ENCODE peak calls at places on chromosome 6, in ten cellular contexts. One of them, this sample, is unnamed.

GRCh38 chr6:52362443-52363221 is 681 bp downstream of the PAQR8 start:
- DNase-seq in AG04449: no peak
- DNase-seq in A673: peak; percentile 32
- DNase-seq in cardiac fibroblast: peak; percentile 8
- DNase-seq in AG10803: no peak
- DNase-seq in astrocyte of the cerebellum: no peak
- DNase-seq in psoas muscle: peak; percentile 54
- DNase-seq in HFF-Myc: no peak
- DNase-seq in OCI-LY7: peak; percentile 55
- DNase-seq in esophagus muscularis mucosa: no peak
- DNase-seq in this sample: no peak

GRCh38 chr6:157229733-157230132 is 93.6 kb downstream of the TMEM242 start:
- DNase-seq in psoas muscle: no peak
- DNase-seq in AG10803: no peak
- DNase-seq in cardiac fibroblast: no peak
- DNase-seq in OCI-LY7: peak; percentile 50
- DNase-seq in astrocyte of the cerebellum: no peak
- DNase-seq in AG04449: no peak
- DNase-seq in esophagus muscularis mucosa: no peak
- DNase-seq in A673: no peak
- DNase-seq in HFF-Myc: no peak
- DNase-seq in this sample: no peak

GRCh38 chr6:80488190-80488589 is 381.7 kb downstream of the BCKDHB start:
- DNase-seq in AG10803: no peak
- DNase-seq in esophagus muscularis mucosa: no peak
- DNase-seq in astrocyte of the cerebellum: no peak
- DNase-seq in psoas muscle: no peak
- DNase-seq in A673: peak; percentile 10
- DNase-seq in OCI-LY7: no peak
- DNase-seq in cardiac fibroblast: no peak
- DNase-seq in AG04449: no peak
- DNase-seq in HFF-Myc: no peak
- DNase-seq in this sample: no peak

GRCh38 chr6:1593286-1593957 is 16.3 kb upstream of the FOXC1 start:
- DNase-seq in AG10803: no peak
- DNase-seq in astrocyte of the cerebellum: no peak
- DNase-seq in cardiac fibroblast: no peak
- DNase-seq in OCI-LY7: no peak
- DNase-seq in psoas muscle: no peak
- DNase-seq in esophagus muscularis mucosa: no peak
- DNase-seq in AG04449: no peak
- DNase-seq in A673: no peak
- DNase-seq in HFF-Myc: no peak
- DNase-seq in this sample: no peak

GRCh38 chr6:46808806-46809205 is 15.6 kb downstream of the MEP1A start:
- DNase-seq in psoas muscle: no peak
- DNase-seq in astrocyte of the cerebellum: no peak
- DNase-seq in AG04449: no peak
- DNase-seq in HFF-Myc: no peak
- DNase-seq in esophagus muscularis mucosa: no peak
- DNase-seq in AG10803: no peak
- DNase-seq in A673: no peak
- DNase-seq in OCI-LY7: no peak
- DNase-seq in cardiac fibroblast: no peak
- DNase-seq in this sample: no peak

GRCh38 chr6:117253785-117254184 is 11.6 kb upstream of the VGLL2 start:
- DNase-seq in astrocyte of the cerebellum: no peak
- DNase-seq in OCI-LY7: no peak
- DNase-seq in AG04449: no peak
- DNase-seq in AG10803: no peak
- DNase-seq in HFF-Myc: no peak
- DNase-seq in psoas muscle: no peak
- DNase-seq in cardiac fibroblast: no peak
- DNase-seq in esophagus muscularis mucosa: no peak
- DNase-seq in A673: no peak
- DNase-seq in this sample: no peak

GRCh38 chr6:89640804-89641203 is 2.3 kb upstream of the LYRM2 start:
- DNase-seq in esophagus muscularis mucosa: no peak
- DNase-seq in OCI-LY7: no peak
- DNase-seq in HFF-Myc: peak; percentile 6
- DNase-seq in psoas muscle: no peak
- DNase-seq in cardiac fibroblast: peak; percentile 2
- DNase-seq in A673: no peak
- DNase-seq in AG04449: peak; percentile 59
- DNase-seq in astrocyte of the cerebellum: no peak
- DNase-seq in AG10803: peak; percentile 40
- DNase-seq in this sample: peak; percentile 17

GRCh38 chr6:108518714-108519576 is 41.8 kb upstream of the FOXO3 start:
- DNase-seq in esophagus muscularis mucosa: no peak
- DNase-seq in AG04449: no peak
- DNase-seq in A673: peak; percentile 61
- DNase-seq in OCI-LY7: peak; percentile 43
- DNase-seq in psoas muscle: no peak
- DNase-seq in HFF-Myc: peak; percentile 26
- DNase-seq in AG10803: peak; percentile 23
- DNase-seq in cardiac fibroblast: peak; percentile 39
- DNase-seq in astrocyte of the cerebellum: no peak
- DNase-seq in this sample: peak; percentile 59

GRCh38 chr6:152314483-152314832 is 322.7 kb downstream of the SYNE1 start:
- DNase-seq in AG04449: no peak
- DNase-seq in astrocyte of the cerebellum: no peak
- DNase-seq in A673: no peak
- DNase-seq in AG10803: no peak
- DNase-seq in esophagus muscularis mucosa: no peak
- DNase-seq in psoas muscle: no peak
- DNase-seq in OCI-LY7: no peak
- DNase-seq in HFF-Myc: no peak
- DNase-seq in cardiac fibroblast: no peak
- DNase-seq in this sample: no peak
- TF ChIP-seq CTCF in AG04449: no peak
- TF ChIP-seq CTCF in astrocyte of the cerebellum: no peak
- TF ChIP-seq CTCF in A673: no peak
- TF ChIP-seq CTCF in AG10803: no peak
- TF ChIP-seq CTCF in esophagus muscularis mucosa: no peak
- TF ChIP-seq CTCF in psoas muscle: no peak
- TF ChIP-seq CTCF in OCI-LY7: no peak
- TF ChIP-seq CTCF in HFF-Myc: no peak
- TF ChIP-seq CTCF in cardiac fibroblast: no peak
- TF ChIP-seq CTCF in this sample: no peak

DNA sequence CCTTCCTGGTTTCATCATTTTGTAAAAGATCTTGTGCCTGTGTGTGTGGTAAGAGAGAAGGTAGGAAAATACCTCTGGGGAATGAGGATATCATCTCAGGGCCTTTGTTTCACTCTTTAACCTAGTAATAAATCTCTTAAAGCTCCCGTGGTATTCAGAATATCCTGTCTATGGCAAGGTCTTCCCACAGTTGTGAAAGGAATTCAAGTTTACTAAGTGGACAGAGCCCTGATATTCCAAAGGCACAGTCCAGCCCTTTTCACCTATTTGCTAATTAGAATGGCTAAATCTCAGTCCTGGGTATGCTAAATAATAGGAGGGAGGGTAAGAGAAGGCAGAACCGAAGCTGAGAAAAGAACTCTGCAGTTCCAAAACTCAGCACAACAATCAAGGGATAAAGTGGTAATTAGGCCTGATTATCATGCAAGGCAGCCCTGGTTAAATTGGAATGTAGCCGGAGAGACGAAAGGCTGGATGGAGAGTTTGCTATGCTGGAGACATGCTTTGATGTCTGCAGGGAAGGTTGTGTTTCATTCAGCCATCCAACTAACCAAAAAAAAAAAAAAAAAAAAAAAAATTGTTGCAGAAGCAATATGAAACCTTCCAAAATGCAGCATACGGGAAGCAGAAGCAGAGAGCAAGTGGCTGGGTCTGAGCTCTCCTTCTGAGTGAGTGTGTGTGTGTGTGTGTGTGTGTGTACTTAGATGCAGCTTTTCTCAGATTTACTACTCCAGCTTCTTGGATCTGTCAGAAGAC is 28.5 kb upstream of the PIM1 start:
- DNase-seq in esophagus muscularis mucosa: no peak
- DNase-seq in A673: peak; percentile 33
- DNase-seq in AG04449: peak; percentile 72
- DNase-seq in OCI-LY7: peak; percentile 25
- DNase-seq in astrocyte of the cerebellum: peak; percentile 57
- DNase-seq in HFF-Myc: no peak
- DNase-seq in AG10803: peak; percentile 92
- DNase-seq in psoas muscle: no peak
- DNase-seq in cardiac fibroblast: peak; percentile 84
- DNase-seq in this sample: peak; percentile 75
- H3K4me3 ChIP-seq in esophagus muscularis mucosa: no peak overlapping the region
- H3K4me3 ChIP-seq in A673: no peak overlapping the region
- H3K4me3 ChIP-seq in AG04449: no peak overlapping the region
- H3K4me3 ChIP-seq in OCI-LY7: no peak overlapping the region
- H3K4me3 ChIP-seq in astrocyte of the cerebellum: no peak overlapping the region
- H3K4me3 ChIP-seq in HFF-Myc: no peak overlapping the region
- H3K4me3 ChIP-seq in AG10803: no peak overlapping the region
- H3K4me3 ChIP-seq in psoas muscle: no peak overlapping the region
- H3K4me3 ChIP-seq in cardiac fibroblast: no peak overlapping the region
- H3K4me3 ChIP-seq in this sample: no peak overlapping the region

GRCh38 chr6:72650081-72650745 is 28.3 kb downstream of the KCNQ5 start:
- DNase-seq in A673: no peak
- DNase-seq in AG04449: no peak
- DNase-seq in AG10803: no peak
- DNase-seq in psoas muscle: no peak
- DNase-seq in cardiac fibroblast: no peak
- DNase-seq in OCI-LY7: no peak
- DNase-seq in astrocyte of the cerebellum: no peak
- DNase-seq in esophagus muscularis mucosa: no peak
- DNase-seq in HFF-Myc: no peak
- DNase-seq in this sample: no peak

GRCh38 chr6:72647489-72647888 is 25.6 kb downstream of the KCNQ5 start:
- DNase-seq in AG04449: no peak
- DNase-seq in esophagus muscularis mucosa: no peak
- DNase-seq in astrocyte of the cerebellum: no peak
- DNase-seq in A673: no peak
- DNase-seq in OCI-LY7: no peak
- DNase-seq in AG10803: no peak
- DNase-seq in HFF-Myc: no peak
- DNase-seq in cardiac fibroblast: no peak
- DNase-seq in psoas muscle: no peak
- DNase-seq in this sample: no peak

GRCh38 chr6:72649032-72649984 is 27.4 kb downstream of the KCNQ5 start:
- DNase-seq in HFF-Myc: peak; percentile 52
- DNase-seq in astrocyte of the cerebellum: peak; percentile 80
- DNase-seq in cardiac fibroblast: peak; percentile 78
- DNase-seq in esophagus muscularis mucosa: no peak
- DNase-seq in AG10803: peak; percentile 89
- DNase-seq in psoas muscle: no peak
- DNase-seq in OCI-LY7: no peak
- DNase-seq in AG04449: peak; percentile 34
- DNase-seq in A673: no peak
- DNase-seq in this sample: peak; percentile 86

GRCh38 chr6:72643214-72643613 is 21.4 kb downstream of the KCNQ5 start:
- DNase-seq in psoas muscle: no peak
- DNase-seq in astrocyte of the cerebellum: peak; percentile 41
- DNase-seq in HFF-Myc: no peak
- DNase-seq in AG10803: peak; percentile 38
- DNase-seq in esophagus muscularis mucosa: no peak
- DNase-seq in cardiac fibroblast: peak; percentile 52
- DNase-seq in AG04449: no peak
- DNase-seq in A673: peak; percentile 65
- DNase-seq in OCI-LY7: no peak
- DNase-seq in this sample: no peak

DNA sequence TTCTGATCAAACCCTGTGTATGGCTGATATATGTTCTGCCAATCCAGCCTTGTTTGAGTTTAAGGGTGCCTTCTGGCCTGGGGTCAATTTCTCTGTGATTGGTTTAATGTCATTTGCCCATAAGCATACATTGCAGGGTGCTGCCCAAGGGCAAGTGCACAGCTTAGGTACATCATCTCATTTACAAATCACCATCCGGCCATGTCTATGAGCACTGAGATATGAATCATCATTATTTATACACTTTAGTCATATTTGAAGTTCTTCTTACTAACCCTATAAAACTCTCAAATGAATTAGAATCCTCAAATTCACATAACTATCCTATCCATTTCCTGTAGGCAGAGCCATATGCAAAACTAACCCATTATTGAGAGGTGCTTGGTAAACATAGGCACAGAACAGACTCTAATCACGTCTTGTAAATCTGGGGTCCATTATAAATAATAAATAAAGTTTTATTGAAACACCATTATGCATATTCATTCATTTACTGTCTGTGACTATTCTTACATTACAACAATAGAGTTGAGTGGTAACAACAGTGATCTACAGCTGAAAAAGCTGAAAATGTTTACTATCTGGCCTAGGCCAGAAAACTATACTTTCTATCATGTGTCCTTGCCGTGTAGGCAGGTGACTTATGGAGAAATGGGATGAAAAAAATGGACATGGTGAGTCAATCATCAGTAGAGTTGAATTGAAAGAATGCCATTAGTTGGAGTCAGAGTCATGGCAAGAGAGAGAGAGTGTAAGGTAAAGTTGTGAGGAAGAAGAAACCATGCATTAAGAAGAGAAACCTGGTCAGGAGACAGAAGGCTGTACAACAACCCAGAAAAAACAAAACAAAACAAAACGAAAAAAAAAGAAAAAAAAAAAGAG is 25.0 kb downstream of the KCNQ5 start:
- DNase-seq in astrocyte of the cerebellum: no peak
- DNase-seq in A673: no peak
- DNase-seq in OCI-LY7: no peak
- DNase-seq in cardiac fibroblast: no peak
- DNase-seq in AG04449: no peak
- DNase-seq in AG10803: no peak
- DNase-seq in HFF-Myc: no peak
- DNase-seq in esophagus muscularis mucosa: no peak
- DNase-seq in psoas muscle: no peak
- DNase-seq in this sample: peak; percentile 19
- TF ChIP-seq CTCF in astrocyte of the cerebellum: no peak
- TF ChIP-seq CTCF in A673: no peak
- TF ChIP-seq CTCF in OCI-LY7: no peak
- TF ChIP-seq CTCF in cardiac fibroblast: no peak
- TF ChIP-seq CTCF in AG04449: no peak
- TF ChIP-seq CTCF in AG10803: no peak
- TF ChIP-seq CTCF in HFF-Myc: no peak
- TF ChIP-seq CTCF in esophagus muscularis mucosa: no peak
- TF ChIP-seq CTCF in psoas muscle: no peak
- TF ChIP-seq CTCF in this sample: no peak

GRCh38 chr6:165231581-165232276 is 77.7 kb downstream of the C6orf118 start:
- DNase-seq in OCI-LY7: peak; percentile 3
- DNase-seq in AG10803: peak; percentile 72
- DNase-seq in esophagus muscularis mucosa: no peak
- DNase-seq in astrocyte of the cerebellum: peak; percentile 37
- DNase-seq in AG04449: no peak
- DNase-seq in cardiac fibroblast: peak; percentile 78
- DNase-seq in A673: peak; percentile 53
- DNase-seq in HFF-Myc: no peak
- DNase-seq in psoas muscle: no peak
- DNase-seq in this sample: peak; percentile 3

GRCh38 chr6:165233089-165233488 is 76.3 kb downstream of the C6orf118 start:
- DNase-seq in A673: no peak
- DNase-seq in cardiac fibroblast: no peak
- DNase-seq in astrocyte of the cerebellum: no peak
- DNase-seq in psoas muscle: no peak
- DNase-seq in AG04449: no peak
- DNase-seq in HFF-Myc: no peak
- DNase-seq in AG10803: no peak
- DNase-seq in esophagus muscularis mucosa: no peak
- DNase-seq in OCI-LY7: no peak
- DNase-seq in this sample: no peak

GRCh38 chr6:165231177-165231576 is 78.2 kb downstream of the C6orf118 start:
- DNase-seq in astrocyte of the cerebellum: no peak
- DNase-seq in AG10803: no peak
- DNase-seq in cardiac fibroblast: no peak
- DNase-seq in psoas muscle: no peak
- DNase-seq in AG04449: no peak
- DNase-seq in A673: no peak
- DNase-seq in HFF-Myc: no peak
- DNase-seq in OCI-LY7: no peak
- DNase-seq in esophagus muscularis mucosa: no peak
- DNase-seq in this sample: no peak

GRCh38 chr6:165232277-165232654 is 77.1 kb downstream of the C6orf118 start:
- DNase-seq in AG04449: no peak
- DNase-seq in astrocyte of the cerebellum: no peak
- DNase-seq in cardiac fibroblast: no peak
- DNase-seq in AG10803: no peak
- DNase-seq in A673: no peak
- DNase-seq in HFF-Myc: no peak
- DNase-seq in psoas muscle: no peak
- DNase-seq in esophagus muscularis mucosa: no peak
- DNase-seq in OCI-LY7: no peak
- DNase-seq in this sample: no peak

DNA sequence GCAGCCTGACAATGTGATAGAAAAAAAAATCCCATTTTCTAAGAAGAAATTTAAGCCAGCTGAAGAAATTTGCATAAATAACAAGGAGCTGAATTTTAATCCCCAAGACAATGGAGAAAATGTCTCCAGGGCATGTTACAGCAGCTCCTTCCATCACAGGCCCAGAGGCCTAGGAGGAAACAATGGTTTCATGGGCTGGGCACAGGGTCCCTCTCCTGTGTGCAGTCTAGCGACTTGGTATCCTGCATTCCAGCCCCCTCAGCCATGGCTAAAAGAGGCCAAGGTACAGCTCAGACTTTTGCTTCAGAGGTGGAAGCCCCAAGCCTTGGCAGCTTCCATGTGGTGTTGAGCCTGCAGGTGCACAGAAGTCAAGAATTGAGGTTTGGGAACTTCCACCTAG is 73.1 kb downstream of the C6orf118 start:
- DNase-seq in cardiac fibroblast: no peak
- DNase-seq in AG04449: no peak
- DNase-seq in psoas muscle: no peak
- DNase-seq in esophagus muscularis mucosa: no peak
- DNase-seq in OCI-LY7: no peak
- DNase-seq in HFF-Myc: no peak
- DNase-seq in AG10803: no peak
- DNase-seq in astrocyte of the cerebellum: no peak
- DNase-seq in A673: no peak
- DNase-seq in this sample: no peak
- H3K4me3 ChIP-seq in cardiac fibroblast: no peak overlapping the region
- H3K4me3 ChIP-seq in AG04449: no peak overlapping the region
- H3K4me3 ChIP-seq in psoas muscle: no peak overlapping the region
- H3K4me3 ChIP-seq in esophagus muscularis mucosa: no peak overlapping the region
- H3K4me3 ChIP-seq in OCI-LY7: no peak overlapping the region
- H3K4me3 ChIP-seq in HFF-Myc: no peak overlapping the region
- H3K4me3 ChIP-seq in AG10803: no peak overlapping the region
- H3K4me3 ChIP-seq in astrocyte of the cerebellum: no peak overlapping the region
- H3K4me3 ChIP-seq in A673: no peak overlapping the region
- H3K4me3 ChIP-seq in this sample: no peak overlapping the region

This sample was measured in foreskin fibroblast.